ENCODE peak calls at places on chromosomes 11 and 22, in eight cellular contexts. H, K, F, B, T, C, I and U are unnamed samples.

GRCh38 chr11:64009234-64009633 is 23.0 kb downstream of the OTUB1 start:
- DNase-seq in B (no peak), F (no peak), T (no peak), C (no peak), I (no peak), H (no peak), K (no peak), U (no peak)

GRCh38 chr11:2547806-2548205 is 103.0 kb downstream of the KCNQ1 start:
- DNase-seq in H (no peak), C (no peak), K (no peak), B (no peak), F (no peak), T (no peak), I (no peak), U (no peak)

GRCh38 chr11:108322666-108323065 is 99.8 kb downstream of the ATM start:
- DNase-seq in K (no peak), B (no peak), H (no peak), F (no peak), I (no peak), T (no peak), C (no peak), U (no peak)

GRCh38 chr22:48444320-48445112 is 1383.2 kb downstream of the BRD1 start:
- DNase-seq in T (no peak), I (no peak), H (no peak), B (no peak), F (no peak), C (no peak), K (no peak), U (peak; percentile 15)

GRCh38 chr11:1134848-1135445 is 22.8 kb upstream of the MUC5AC start:
- DNase-seq in H (no peak), F (no peak), B (no peak), T (no peak), K (no peak), I (no peak), C (no peak), U (peak; percentile 11)

GRCh38 chr11:16347928-16348685 is 8.2 kb downstream of the SOX6 start:
- DNase-seq in H (no peak), C (no peak), I (no peak), T (no peak), K (no peak), B (peak; percentile 14), F (no peak), U (no peak)

GRCh38 chr11:120064341-120064740 is 73.6 kb downstream of the TRIM29 start:
- DNase-seq in H (no peak), B (no peak), C (peak; percentile 8), I (no peak), F (no peak), T (no peak), K (no peak), U (no peak)

GRCh38 chr11:105132716-105133511 is 6.7 kb downstream of the CARD18 start:
- DNase-seq in K (no peak), I (peak; percentile 48), B (peak; percentile 57), H (no peak), C (no peak), T (no peak), F (peak; percentile 96), U (peak; percentile 93)

GRCh38 chr11:13335319-13335718 is 57.7 kb downstream of the BMAL1 start:
- DNase-seq in B (peak; percentile 66), I (no peak), K (no peak), F (peak; percentile 64), T (peak; percentile 39), C (peak; percentile 71), H (peak; percentile 45), U (peak; percentile 83)

GRCh38 chr11:126415128-126415527 is 59.6 kb downstream of the ST3GAL4 start:
- DNase-seq in C (no peak), I (no peak), F (no peak), H (no peak), K (no peak), B (no peak), T (no peak), U (no peak)

GRCh38 chr11:13965337-13965736 is 2.8 kb downstream of the SPON1 start:
- DNase-seq in I (no peak), C (no peak), K (no peak), F (no peak), T (no peak), H (no peak), B (no peak), U (no peak)

GRCh38 chr11:72750086-72750485 is 2.1 kb downstream of the ARAP1 start:
- DNase-seq in H (no peak), K (no peak), B (no peak), C (no peak), T (no peak), F (no peak), I (no peak), U (no peak)

GRCh38 chr11:10302294-10302743 is 2.6 kb upstream of the ADM start:
- DNase-seq in F (no peak), C (no peak), I (no peak), K (no peak), B (no peak), T (no peak), H (no peak), U (no peak)

GRCh38 chr11:11389238-11389637 is 36.2 kb upstream of the CSNK2A3 start:
- DNase-seq in H (no peak), T (no peak), K (no peak), I (no peak), C (no peak), F (no peak), B (no peak), U (peak; percentile 32)